ENCODE peak calls at places on chromosomes 1 and 21, in nine cellular contexts. O, I, Y, S, Q, M, B, R and Z are unnamed samples.

GRCh38 chr1:39501666-39502065 is 10.2 kb downstream of the BMP8A start:
- DNase-seq in S (no peak), R (peak), Y (peak), O (no peak), M (no peak), Q (no peak), B (peak), I (peak), Z (no peak)

GRCh38 chr1:155103325-155103724 is 24.4 kb upstream of the EFNA1 start:
- DNase-seq in S (no peak), Q (no peak), O (no peak), Y (no peak), B (no peak), I (no peak), R (no peak), M (no peak), Z (no peak)

GRCh38 chr1:81410351-81410750 is 390.4 kb upstream of the ADGRL2 start:
- DNase-seq in S (no peak), B (no peak), I (no peak), O (no peak), R (no peak), Q (peak), M (no peak), Y (no peak), Z (no peak)

GRCh38 chr1:68164970-68165369 is 67.4 kb downstream of the WLS start:
- DNase-seq in B (no peak), S (no peak), I (no peak), Y (no peak), Q (no peak), M (no peak), R (no peak), O (no peak), Z (no peak)

GRCh38 chr1:71785470-71785869 is 496.9 kb downstream of the NEGR1 start:
- DNase-seq in B (no peak), Y (no peak), O (no peak), I (no peak), Q (no peak), R (no peak), M (peak), S (no peak), Z (no peak)

GRCh38 chr1:210340751-210341328 is 12.1 kb downstream of the HHAT start:
- DNase-seq in B (no peak), M (no peak), I (no peak), Q (no peak), Y (no peak), R (no peak), S (no peak), O (no peak), Z (no peak)

GRCh38 chr21:43345746-43346409 is 81.1 kb downstream of the SIK1 start:
- DNase-seq in B (peak), Y (peak), O (no peak), R (peak), I (peak), S (no peak), Q (no peak), M (peak), Z (peak)

GRCh38 chr1:174671826-174672225 is 224.1 kb downstream of the GPR52 start:
- DNase-seq in R (no peak), B (no peak), S (no peak), O (no peak), I (no peak), Y (no peak), M (no peak), Q (no peak), Z (no peak)

GRCh38 chr1:193190096-193190744 is 3.8 kb upstream of the B3GALT2 start:
- DNase-seq in S (no peak), M (peak), O (no peak), Y (no peak), I (peak), Q (no peak), R (peak), B (peak), Z (no peak)

GRCh38 chr1:210645582-210646257 is 317.0 kb downstream of the HHAT start:
- DNase-seq in Q (no peak), O (no peak), R (no peak), M (no peak), S (no peak), I (no peak), Y (no peak), B (peak), Z (no peak)

GRCh38 chr1:45775794-45776193 is 25.3 kb upstream of the IPP start:
- DNase-seq in I (no peak), M (no peak), O (no peak), R (no peak), S (no peak), B (no peak), Q (no peak), Y (no peak), Z (no peak)

GRCh38 chr1:83828456-83828855 is 170.5 kb downstream of the TTLL7 start:
- DNase-seq in I (no peak), Y (no peak), Q (no peak), M (no peak), O (no peak), R (no peak), S (no peak), B (no peak), Z (no peak)

GRCh38 chr1:150006881-150007401 is 3.6 kb downstream of the OTUD7B start:
- DNase-seq in B (peak), S (no peak), I (peak), Y (peak), O (no peak), Q (no peak), M (no peak), R (peak), Z (no peak)

GRCh38 chr21:15841856-15842564 is 112.2 kb downstream of the USP25 start:
- DNase-seq in Q (no peak), R (peak), O (no peak), S (no peak), I (peak), M (peak), B (peak), Y (peak), Z (no peak)

GRCh38 chr1:181718034-181718433 is 234.7 kb downstream of the CACNA1E start:
- DNase-seq in M (no peak), Y (no peak), Q (no peak), O (no peak), R (no peak), I (no peak), B (no peak), S (no peak), Z (no peak)

GRCh38 chr1:181711858-181712257 is 228.5 kb downstream of the CACNA1E start:
- DNase-seq in Y (no peak), Q (no peak), R (no peak), M (no peak), B (no peak), S (no peak), O (no peak), I (no peak), Z (no peak)

GRCh38 chr1:181712636-181713238 is 229.4 kb downstream of the CACNA1E start:
- DNase-seq in Q (no peak), O (no peak), I (no peak), M (no peak), S (no peak), R (no peak), B (no peak), Y (no peak), Z (no peak)

DNA sequence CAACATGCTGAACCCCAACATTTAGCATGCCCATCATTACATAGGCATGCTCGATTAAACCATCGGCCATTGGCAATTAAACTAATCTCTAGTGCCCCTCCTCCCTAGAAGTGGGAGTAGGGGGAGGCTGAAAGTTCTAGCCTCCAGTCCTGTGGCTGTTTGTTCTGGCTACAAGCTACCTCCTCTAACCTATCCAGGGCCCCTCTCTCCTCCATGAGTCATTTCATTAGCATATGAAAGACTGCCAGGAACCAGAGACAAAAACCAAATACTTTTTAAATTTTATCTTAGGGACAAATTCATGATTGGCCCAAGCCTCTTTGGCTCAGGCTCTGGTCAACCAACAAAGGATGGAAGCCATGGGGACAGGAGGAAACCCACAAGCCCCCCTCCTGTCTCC is 231.1 kb downstream of the CACNA1E start:
- DNase-seq in S (no peak), Y (no peak), O (no peak), Q (peak), B (no peak), M (no peak), R (no peak), I (peak), Z (no peak)
- H3K4me2 ChIP-seq in S (no peak), Y (no peak), O (no peak), Q (no peak), B (no peak), M (no peak), R (no peak), I (no peak), Z (no peak)

GRCh38 chr1:244047739-244048565 is 3.1 kb upstream of the ZBTB18 start:
- DNase-seq in S (peak), B (peak), Y (peak), O (peak), R (peak), I (peak), M (peak), Q (peak), Z (peak)
- TF ChIP-seq CTCF in S (no peak), B (no peak), Y (no peak), O (no peak), R (no peak), I (no peak), M (no peak), Q (no peak), Z (no peak)

GRCh38 chr21:44521301-44521927 is 18.6 kb downstream of the KRTAP10-1 start:
- DNase-seq in M (no peak), O (no peak), B (no peak), Q (no peak), Y (no peak), I (no peak), R (no peak), S (no peak), Z (no peak)
- H3K4me2 ChIP-seq in M (no peak), O (no peak), B (no peak), Q (no peak), Y (no peak), I (no peak), R (no peak), S (no peak), Z (no peak)

GRCh38 chr21:45914321-45914845 is 67.2 kb upstream of the COL6A1 start:
- DNase-seq in O (no peak), Q (no peak), B (no peak), Y (no peak), I (no peak), M (no peak), R (no peak), S (no peak), Z (no peak)
- TF ChIP-seq CTCF in O (no peak), Q (no peak), B (no peak), Y (no peak), I (no peak), M (no peak), R (no peak), S (no peak), Z (no peak)

GRCh38 chr1:9366298-9366697 is 73.6 kb downstream of the SPSB1 start:
- DNase-seq in I (no peak), M (no peak), Q (no peak), Y (no peak), R (no peak), S (no peak), B (no peak), O (no peak), Z (no peak)
- H3K4me2 ChIP-seq in I (no peak), M (no peak), Q (no peak), Y (no peak), R (no peak), S (no peak), B (no peak), O (no peak), Z (no peak)

DNA sequence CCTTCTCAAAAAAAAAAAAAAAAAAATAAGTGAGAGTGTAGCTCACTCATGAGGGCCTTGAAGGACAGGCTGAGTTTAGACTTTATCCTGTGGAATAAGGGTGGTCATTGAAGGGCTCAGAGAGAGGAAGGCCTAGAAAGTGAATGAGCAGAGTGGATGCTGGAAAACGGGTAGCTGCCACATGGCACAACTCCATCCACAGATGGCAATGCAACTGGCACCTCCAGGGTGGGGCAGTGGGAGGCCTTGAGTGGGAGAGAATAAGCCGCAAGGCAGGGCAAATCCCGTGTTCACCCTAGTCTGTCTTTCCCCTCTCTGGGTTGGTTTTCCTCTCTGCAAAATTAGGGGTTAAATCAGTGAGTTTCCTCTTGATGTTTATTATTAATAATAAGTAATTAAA is 3.1 kb downstream of the TNNI1 start:
- DNase-seq in Q (no peak), O (no peak), I (no peak), S (no peak), Y (no peak), B (no peak), M (no peak), R (no peak), Z (no peak)
- TF ChIP-seq CTCF in Q (no peak), O (no peak), I (no peak), S (no peak), Y (no peak), B (no peak), M (no peak), R (no peak), Z (no peak)

DNA sequence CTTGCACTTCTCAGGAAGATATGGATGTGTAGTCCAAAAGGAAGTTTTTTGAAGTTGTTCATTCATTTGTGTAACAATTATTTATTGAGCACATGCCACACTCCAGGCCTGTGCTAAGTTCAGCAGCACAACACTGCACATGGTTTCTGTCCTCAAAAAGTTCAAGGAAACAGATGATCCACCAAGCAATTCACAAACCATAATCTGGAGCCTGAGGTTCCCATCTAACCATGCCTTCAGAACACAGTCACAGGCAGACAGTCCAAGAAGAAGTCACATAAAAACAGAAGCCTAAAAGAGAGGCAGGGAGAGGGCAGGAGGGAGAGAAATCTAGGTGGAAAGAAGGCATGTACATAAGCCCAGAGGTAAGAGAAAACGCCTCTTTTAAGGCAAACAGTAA is 1.9 kb downstream of the CD48 start:
- DNase-seq in B (no peak), S (no peak), I (no peak), Y (no peak), M (no peak), Q (no peak), R (no peak), O (no peak), Z (no peak)
- H3K4me2 ChIP-seq in B (no peak), S (no peak), I (no peak), Y (no peak), M (no peak), Q (no peak), R (no peak), O (no peak), Z (peak)

GRCh38 chr1:66282343-66282852 is 251.6 kb upstream of the SGIP1 start:
- DNase-seq in M (peak), B (peak), O (no peak), Y (peak), Q (no peak), S (peak), I (peak), R (peak), Z (no peak)
- TF ChIP-seq CTCF in M (peak), B (no peak), O (peak), Y (no peak), Q (no peak), S (peak), I (no peak), R (peak), Z (no peak)

GRCh38 chr1:212470059-212470458 is 37.3 kb downstream of the NENF start:
- DNase-seq in S (peak), Y (peak), M (no peak), I (peak), B (peak), Q (no peak), R (peak), O (peak), Z (no peak)
- H3K4me2 ChIP-seq in S (peak), Y (peak), M (no peak), I (peak), B (peak), Q (no peak), R (peak), O (peak), Z (no peak)

GRCh38 chr1:117060441-117061317 is 553 bp downstream of the TTF2 start:
- DNase-seq in Q (peak), O (peak), I (peak), B (peak), R (peak), M (peak), S (peak), Y (peak), Z (peak)

GRCh38 chr1:117061986-117062415 is 1.9 kb downstream of the TTF2 start:
- DNase-seq in M (no peak), I (peak), Q (no peak), R (peak), B (peak), O (no peak), Y (peak), S (no peak), Z (no peak)

GRCh38 chr1:117059334-117059677 is 820 bp upstream of the TTF2 start:
- DNase-seq in R (peak), Y (peak), M (no peak), S (peak), I (no peak), O (peak), Q (no peak), B (no peak), Z (peak)

GRCh38 chr1:117058810-117059209 is 1.3 kb upstream of the TTF2 start:
- DNase-seq in O (no peak), S (no peak), Y (peak), M (no peak), R (no peak), Q (no peak), B (no peak), I (no peak), Z (no peak)

GRCh38 chr1:117059678-117060440 is at the start of gene TTF2:
- DNase-seq in Y (peak), I (peak), Q (peak), B (peak), R (peak), S (peak), O (peak), M (peak), Z (peak)
- TF ChIP-seq CTCF in Y (no peak), I (peak), Q (no peak), B (no peak), R (peak), S (no peak), O (no peak), M (no peak), Z (peak)